ENCODE peak calls at places on chromosomes 1 and 21, in five cellular contexts. One of them, this sample, is unnamed.

GRCh38 chr1:241310451-241310850 is 46.6 kb downstream of the RGS7 start:
- DNase-seq in GM10248: no peak
- DNase-seq in tibial artery: no peak
- DNase-seq in AG04449: no peak
- DNase-seq in lower lobe of right lung: no peak
- DNase-seq in this sample: no peak

GRCh38 chr1:208165659-208166058 is 78.5 kb downstream of the PLXNA2 start:
- DNase-seq in tibial artery: no peak
- DNase-seq in AG04449: no peak
- DNase-seq in lower lobe of right lung: no peak
- DNase-seq in GM10248: no peak
- DNase-seq in this sample: no peak

GRCh38 chr1:175742790-175743459 is 470 bp downstream of the TNR start:
- DNase-seq in AG04449: no peak
- DNase-seq in lower lobe of right lung: no peak
- DNase-seq in GM10248: no peak
- DNase-seq in tibial artery: no peak
- DNase-seq in this sample: no peak

GRCh38 chr1:241229216-241229615 is 127.8 kb downstream of the RGS7 start:
- DNase-seq in AG04449: no peak
- DNase-seq in tibial artery: no peak
- DNase-seq in GM10248: no peak
- DNase-seq in lower lobe of right lung: no peak
- DNase-seq in this sample: no peak

GRCh38 chr1:224769987-224770693 is 154.0 kb downstream of the CNIH3 start:
- DNase-seq in AG04449: peak
- DNase-seq in GM10248: no peak
- DNase-seq in lower lobe of right lung: no peak
- DNase-seq in tibial artery: no peak
- DNase-seq in this sample: no peak

GRCh38 chr1:214259353-214259982 is 21.5 kb upstream of the SMYD2 start:
- DNase-seq in AG04449: no peak
- DNase-seq in tibial artery: no peak
- DNase-seq in lower lobe of right lung: no peak
- DNase-seq in GM10248: no peak
- DNase-seq in this sample: no peak

GRCh38 chr21:39474545-39474944 is 22.8 kb downstream of the SH3BGR start:
- DNase-seq in AG04449: no peak
- DNase-seq in lower lobe of right lung: no peak
- DNase-seq in GM10248: no peak
- DNase-seq in tibial artery: no peak
- DNase-seq in this sample: no peak

GRCh38 chr1:204986181-204986580 is 56.8 kb upstream of the CNTN2 start:
- DNase-seq in lower lobe of right lung: no peak
- DNase-seq in GM10248: no peak
- DNase-seq in tibial artery: no peak
- DNase-seq in AG04449: no peak
- DNase-seq in this sample: no peak

GRCh38 chr1:85577421-85578320 is 2.9 kb upstream of the CCN1 start:
- DNase-seq in AG04449: no peak
- DNase-seq in lower lobe of right lung: no peak
- DNase-seq in GM10248: peak
- DNase-seq in tibial artery: peak
- DNase-seq in this sample: no peak

GRCh38 chr21:33229776-33230517 is at the start of gene IFNAR2:
- DNase-seq in lower lobe of right lung: peak
- DNase-seq in GM10248: peak
- DNase-seq in AG04449: no peak
- DNase-seq in tibial artery: peak
- DNase-seq in this sample: peak

GRCh38 chr1:35202048-35202719 is 9.2 kb upstream of the SFPQ start:
- DNase-seq in AG04449: no peak
- DNase-seq in tibial artery: peak
- DNase-seq in GM10248: peak
- DNase-seq in lower lobe of right lung: no peak
- DNase-seq in this sample: no peak

GRCh38 chr1:198657550-198658064 is 18.8 kb downstream of the PTPRC start:
- DNase-seq in AG04449: peak
- DNase-seq in tibial artery: no peak
- DNase-seq in lower lobe of right lung: no peak
- DNase-seq in GM10248: no peak
- DNase-seq in this sample: no peak

GRCh38 chr1:9009438-9010366 is 16.5 kb downstream of the SLC2A7 start:
- DNase-seq in AG04449: no peak
- DNase-seq in tibial artery: no peak
- DNase-seq in lower lobe of right lung: no peak
- DNase-seq in GM10248: peak
- DNase-seq in this sample: no peak

GRCh38 chr1:153880962-153881361 is 41.8 kb downstream of the GATAD2B start:
- DNase-seq in AG04449: peak
- DNase-seq in GM10248: no peak
- DNase-seq in lower lobe of right lung: peak
- DNase-seq in tibial artery: peak
- DNase-seq in this sample: no peak

GRCh38 chr1:40736085-40736531 is 44.6 kb downstream of the NFYC start:
- DNase-seq in tibial artery: no peak
- DNase-seq in GM10248: no peak
- DNase-seq in AG04449: no peak
- DNase-seq in lower lobe of right lung: no peak
- DNase-seq in this sample: no peak

GRCh38 chr1:223312705-223313414 is 51.1 kb downstream of the SUSD4 start:
- DNase-seq in lower lobe of right lung: no peak
- DNase-seq in GM10248: no peak
- DNase-seq in tibial artery: no peak
- DNase-seq in AG04449: no peak
- DNase-seq in this sample: no peak

GRCh38 chr1:42786097-42786496 is 1.3 kb downstream of the TMEM269 start:
- DNase-seq in tibial artery: no peak
- DNase-seq in lower lobe of right lung: no peak
- DNase-seq in GM10248: no peak
- DNase-seq in AG04449: no peak
- DNase-seq in this sample: no peak

GRCh38 chr21:31781737-31782136 is 49.8 kb upstream of the SCAF4 start:
- DNase-seq in GM10248: no peak
- DNase-seq in lower lobe of right lung: no peak
- DNase-seq in AG04449: no peak
- DNase-seq in tibial artery: peak
- DNase-seq in this sample: no peak

GRCh38 chr1:69213644-69214043 is 354.1 kb upstream of the LRRC7 start:
- DNase-seq in tibial artery: no peak
- DNase-seq in AG04449: no peak
- DNase-seq in GM10248: no peak
- DNase-seq in lower lobe of right lung: no peak
- DNase-seq in this sample: no peak

GRCh38 chr1:246199086-246199485 is 308.0 kb downstream of the SMYD3 start:
- DNase-seq in AG04449: no peak
- DNase-seq in GM10248: no peak
- DNase-seq in tibial artery: no peak
- DNase-seq in lower lobe of right lung: no peak
- DNase-seq in this sample: no peak

GRCh38 chr1:88985033-88985432 is 7.4 kb downstream of the KYAT3 start:
- DNase-seq in tibial artery: no peak
- DNase-seq in GM10248: no peak
- DNase-seq in AG04449: no peak
- DNase-seq in lower lobe of right lung: no peak
- DNase-seq in this sample: no peak

GRCh38 chr1:89190017-89190416 is 8.7 kb downstream of the GBP4 start:
- DNase-seq in tibial artery: no peak
- DNase-seq in lower lobe of right lung: no peak
- DNase-seq in GM10248: no peak
- DNase-seq in AG04449: no peak
- DNase-seq in this sample: no peak

GRCh38 chr1:28775121-28775942 is 36.6 kb upstream of the OPRD1 start:
- DNase-seq in AG04449: no peak
- DNase-seq in GM10248: peak
- DNase-seq in tibial artery: peak
- DNase-seq in lower lobe of right lung: peak
- DNase-seq in this sample: peak

GRCh38 chr1:183024352-183025337 is 1.4 kb downstream of the LAMC1 start:
- DNase-seq in GM10248: no peak
- DNase-seq in lower lobe of right lung: no peak
- DNase-seq in AG04449: no peak
- DNase-seq in tibial artery: no peak
- DNase-seq in this sample: no peak

GRCh38 chr1:156865258-156865657 is 4.6 kb downstream of the NTRK1 start:
- DNase-seq in lower lobe of right lung: no peak
- DNase-seq in GM10248: no peak
- DNase-seq in AG04449: no peak
- DNase-seq in tibial artery: no peak
- DNase-seq in this sample: no peak

GRCh38 chr1:87450615-87451209 is 122.0 kb downstream of the LMO4 start:
- DNase-seq in AG04449: no peak
- DNase-seq in GM10248: no peak
- DNase-seq in lower lobe of right lung: no peak
- DNase-seq in tibial artery: no peak
- DNase-seq in this sample: no peak

GRCh38 chr21:31798842-31799691 is 67.1 kb upstream of the SCAF4 start:
- DNase-seq in AG04449: no peak
- DNase-seq in tibial artery: no peak
- DNase-seq in GM10248: no peak
- DNase-seq in lower lobe of right lung: no peak
- DNase-seq in this sample: no peak

GRCh38 chr1:6460349-6461236 is 5.4 kb downstream of the TNFRSF25 start:
- DNase-seq in tibial artery: no peak
- DNase-seq in GM10248: peak
- DNase-seq in AG04449: no peak
- DNase-seq in lower lobe of right lung: no peak
- DNase-seq in this sample: peak

GRCh38 chr1:59083946-59084865 is 212.7 kb upstream of the FGGY start:
- DNase-seq in lower lobe of right lung: no peak
- DNase-seq in tibial artery: no peak
- DNase-seq in GM10248: no peak
- DNase-seq in AG04449: no peak
- DNase-seq in this sample: no peak

GRCh38 chr1:113242481-113242880 is 147.8 kb upstream of the MAGI3 start:
- DNase-seq in GM10248: no peak
- DNase-seq in lower lobe of right lung: no peak
- DNase-seq in tibial artery: no peak
- DNase-seq in AG04449: no peak
- DNase-seq in this sample: no peak

GRCh38 chr1:67429011-67429527 is 1.1 kb downstream of the SERBP1 start:
- DNase-seq in GM10248: peak
- DNase-seq in AG04449: no peak
- DNase-seq in tibial artery: peak
- DNase-seq in lower lobe of right lung: no peak
- DNase-seq in this sample: no peak

GRCh38 chr21:26169611-26170470 is 729 bp downstream of the APP start:
- DNase-seq in AG04449: no peak
- DNase-seq in tibial artery: peak
- DNase-seq in GM10248: peak
- DNase-seq in lower lobe of right lung: peak
- DNase-seq in this sample: no peak

GRCh38 chr1:54190526-54190925 is 9.3 kb downstream of the CYB5RL start:
- DNase-seq in tibial artery: no peak
- DNase-seq in lower lobe of right lung: no peak
- DNase-seq in AG04449: no peak
- DNase-seq in GM10248: no peak
- DNase-seq in this sample: no peak

GRCh38 chr1:30704271-30704670 is 19.1 kb downstream of the MATN1 start:
- DNase-seq in lower lobe of right lung: no peak
- DNase-seq in tibial artery: peak
- DNase-seq in AG04449: no peak
- DNase-seq in GM10248: no peak
- DNase-seq in this sample: peak

GRCh38 chr21:33401617-33401967 is 1.6 kb upstream of the IFNGR2 start:
- DNase-seq in tibial artery: no peak
- DNase-seq in AG04449: no peak
- DNase-seq in lower lobe of right lung: no peak
- DNase-seq in GM10248: no peak
- DNase-seq in this sample: no peak

GRCh38 chr1:168686666-168687065 is 42.3 kb downstream of the DPT start:
- DNase-seq in AG04449: no peak
- DNase-seq in lower lobe of right lung: no peak
- DNase-seq in tibial artery: no peak
- DNase-seq in GM10248: no peak
- DNase-seq in this sample: no peak

GRCh38 chr1:65006806-65007205 is 40.5 kb upstream of the JAK1 start:
- DNase-seq in AG04449: no peak
- DNase-seq in GM10248: no peak
- DNase-seq in tibial artery: no peak
- DNase-seq in lower lobe of right lung: no peak
- DNase-seq in this sample: no peak

GRCh38 chr1:65001238-65001792 is 35.0 kb upstream of the JAK1 start:
- DNase-seq in AG04449: no peak
- DNase-seq in tibial artery: peak
- DNase-seq in lower lobe of right lung: peak
- DNase-seq in GM10248: peak
- DNase-seq in this sample: no peak

GRCh38 chr1:65003316-65003664 is 36.9 kb upstream of the JAK1 start:
- DNase-seq in GM10248: no peak
- DNase-seq in tibial artery: no peak
- DNase-seq in lower lobe of right lung: no peak
- DNase-seq in AG04449: no peak
- DNase-seq in this sample: no peak

GRCh38 chr1:65002508-65003315 is 36.4 kb upstream of the JAK1 start:
- DNase-seq in AG04449: no peak
- DNase-seq in tibial artery: peak
- DNase-seq in lower lobe of right lung: peak
- DNase-seq in GM10248: peak
- DNase-seq in this sample: peak

DNA sequence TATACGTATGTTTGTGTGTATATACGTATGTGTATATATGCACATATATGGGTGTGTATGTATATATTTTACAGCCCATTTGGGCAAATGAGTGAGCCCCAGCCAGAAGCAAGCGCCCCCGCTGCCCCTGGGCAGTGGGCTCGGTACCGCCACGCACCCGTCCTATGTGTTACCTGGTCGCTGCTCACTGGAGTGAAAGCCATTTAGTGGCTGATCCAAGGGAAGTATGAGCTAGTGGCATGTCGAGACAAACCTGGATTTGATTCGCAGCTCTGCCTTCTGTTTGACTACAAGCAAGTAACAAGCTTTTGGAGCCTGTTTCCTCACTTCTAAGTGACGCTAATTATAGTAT is 35.8 kb upstream of the JAK1 start:
- DNase-seq in lower lobe of right lung: no peak
- DNase-seq in AG04449: no peak
- DNase-seq in GM10248: no peak
- DNase-seq in tibial artery: no peak
- DNase-seq in this sample: no peak
- TF ChIP-seq CTCF in lower lobe of right lung: no peak
- TF ChIP-seq CTCF in AG04449: no peak
- TF ChIP-seq CTCF in GM10248: no peak
- TF ChIP-seq CTCF in tibial artery: no peak
- TF ChIP-seq CTCF in this sample: no peak

GRCh38 chr1:99527078-99527477 is 118.8 kb upstream of the PALMD start:
- DNase-seq in tibial artery: no peak
- DNase-seq in AG04449: no peak
- DNase-seq in GM10248: no peak
- DNase-seq in lower lobe of right lung: no peak
- DNase-seq in this sample: no peak
- TF ChIP-seq CTCF in tibial artery: no peak
- TF ChIP-seq CTCF in AG04449: peak
- TF ChIP-seq CTCF in GM10248: no peak
- TF ChIP-seq CTCF in lower lobe of right lung: no peak
- TF ChIP-seq CTCF in this sample: peak

GRCh38 chr1:32933742-32934322 is 30.8 kb downstream of the RNF19B start:
- DNase-seq in GM10248: no peak
- DNase-seq in tibial artery: no peak
- DNase-seq in lower lobe of right lung: no peak
- DNase-seq in AG04449: no peak
- DNase-seq in this sample: no peak
- TF ChIP-seq CTCF in GM10248: no peak
- TF ChIP-seq CTCF in tibial artery: no peak
- TF ChIP-seq CTCF in lower lobe of right lung: no peak
- TF ChIP-seq CTCF in AG04449: no peak
- TF ChIP-seq CTCF in this sample: peak

GRCh38 chr1:15526490-15527339 is at the start of gene DNAJC16:
- DNase-seq in GM10248: peak
- DNase-seq in tibial artery: peak
- DNase-seq in AG04449: peak
- DNase-seq in lower lobe of right lung: peak
- DNase-seq in this sample: peak
- TF ChIP-seq CTCF in GM10248: no peak
- TF ChIP-seq CTCF in tibial artery: peak
- TF ChIP-seq CTCF in AG04449: peak
- TF ChIP-seq CTCF in lower lobe of right lung: peak
- TF ChIP-seq CTCF in this sample: peak

This sample was measured in chondrocyte.